ENCODE peak calls at places on chromosomes 3 and 15, in seven cellular contexts. Y is left lung, X is left ventricle myocardium inferior, J is osteoblast, V is heart left ventricle, W is Caco-2, B is fibroblast of lung. F is an unnamed sample. For H3K4me1 and H3K36me3, the result is how much of the 10 kb centered on the place peaks cover.

GRCh38 chr15:92819312-92820232 is 80.6 kb upstream of the CHD2 start:
- DNase-seq in Y (no peak), X (no peak), J (peak), V (no peak), W (no peak), B (no peak), F (peak)

GRCh38 chr3:77407454-77407853 is 367.6 kb downstream of the ROBO2 start:
- DNase-seq in Y (no peak), X (no peak), J (no peak), V (no peak), W (no peak), B (no peak), F (no peak)

GRCh38 chr15:39587910-39588530 is 7.1 kb downstream of the THBS1 start:
- DNase-seq in Y (no peak), X (no peak), J (no peak), V (no peak), W (no peak), B (peak), F (no peak)

GRCh38 chr3:113615976-113616375 is 80.5 kb downstream of the USF3 start:
- DNase-seq in Y (no peak), X (peak), J (no peak), V (peak), W (no peak), B (peak), F (no peak)

GRCh38 chr15:48253186-48253585 is 47.1 kb downstream of the SLC12A1 start:
- DNase-seq in Y (no peak), X (no peak), J (no peak), V (no peak), W (no peak), B (no peak), F (no peak)

GRCh38 chr3:172604895-172605646 is 81.8 kb upstream of the TNFSF10 start:
- DNase-seq in Y (no peak), X (no peak), J (no peak), V (no peak), W (no peak), B (no peak), F (no peak)

GRCh38 chr15:93983501-93983900 is 247.9 kb upstream of the MCTP2 start:
- DNase-seq in Y (no peak), X (no peak), J (no peak), V (peak), W (no peak), B (no peak), F (no peak)

GRCh38 chr15:73876779-73877178 is 3.4 kb downstream of the TBC1D21 start:
- DNase-seq in Y (no peak), X (no peak), J (no peak), V (no peak), W (peak), B (no peak), F (no peak)

GRCh38 chr15:63559753-63560152 is 37.4 kb upstream of the FBXL22 start:
- DNase-seq in Y (no peak), X (no peak), J (no peak), V (no peak), W (no peak), B (no peak), F (no peak)

GRCh38 chr15:59303641-59304433 is 68.8 kb downstream of the MYO1E start:
- DNase-seq in Y (no peak), X (no peak), J (no peak), V (no peak), W (no peak), B (peak), F (no peak)

GRCh38 chr15:78308422-78309021 is 9.1 kb upstream of the SKIC8 start:
- DNase-seq in Y (peak), X (peak), J (peak), V (peak), W (peak), B (peak), F (peak)

GRCh38 chr3:194203482-194204035 is 67.6 kb downstream of the HES1 start:
- DNase-seq in Y (no peak), X (no peak), J (peak), V (no peak), W (no peak), B (no peak), F (no peak)

GRCh38 chr15:57384816-57385215 is 8.5 kb downstream of the CGNL1 start:
- DNase-seq in Y (no peak), X (no peak), J (peak), V (no peak), W (no peak), B (peak), F (no peak)

GRCh38 chr3:117045143-117045542 is 335.6 kb downstream of the TUSC7 start:
- DNase-seq in Y (no peak), X (no peak), J (no peak), V (peak), W (peak), B (no peak), F (peak)

GRCh38 chr3:52520716-52521487 is 12.8 kb downstream of the NT5DC2 start:
- DNase-seq in Y (peak), X (no peak), J (peak), V (no peak), W (no peak), B (no peak), F (no peak)

GRCh38 chr15:84953136-84953535 is 28.5 kb upstream of the PDE8A start:
- DNase-seq in Y (no peak), X (no peak), J (no peak), V (peak), W (no peak), B (peak), F (no peak)

GRCh38 chr3:129429597-129429996 is 1.2 kb upstream of the EFCAB12 start:
- DNase-seq in Y (no peak), X (no peak), J (no peak), V (no peak), W (no peak), B (no peak), F (no peak)

GRCh38 chr3:147419731-147420360 is 10.7 kb downstream of the ZIC1 start:
- DNase-seq in Y (no peak), X (no peak), J (no peak), V (no peak), W (no peak), B (no peak), F (no peak)

GRCh38 chr15:44010114-44010513 is 183.3 kb downstream of the WDR76 start:
- DNase-seq in Y (no peak), X (no peak), J (peak), V (no peak), W (no peak), B (peak), F (no peak)

GRCh38 chr3:185764168-185764988 is 60.5 kb downstream of the IGF2BP2 start:
- DNase-seq in Y (no peak), X (no peak), J (no peak), V (no peak), W (no peak), B (peak), F (no peak)

GRCh38 chr15:74808073-74808839 is 4.4 kb upstream of the LMAN1L start:
- DNase-seq in Y (peak), X (no peak), J (peak), V (peak), W (no peak), B (peak), F (no peak)

GRCh38 chr15:66966256-66966655 is 99.1 kb upstream of the SMAD3 start:
- DNase-seq in Y (no peak), X (no peak), J (no peak), V (no peak), W (no peak), B (no peak), F (no peak)

GRCh38 chr3:182794455-182794773 is 1.1 kb downstream of the ATP11B start:
- DNase-seq in Y (no peak), X (no peak), J (no peak), V (no peak), W (no peak), B (no peak), F (no peak)

GRCh38 chr3:13842226-13842625 is 37.6 kb downstream of the WNT7A start:
- DNase-seq in Y (no peak), X (no peak), J (no peak), V (no peak), W (no peak), B (no peak), F (no peak)

GRCh38 chr3:34626699-34627098 is 828.3 kb downstream of the PDCD6IP start:
- DNase-seq in Y (no peak), X (no peak), J (no peak), V (no peak), W (no peak), B (no peak), F (no peak)
- TF ChIP-seq CTCF in Y (no peak), X (no peak), J (no peak), V (no peak), W (no peak), B (no peak), F (no peak)

DNA sequence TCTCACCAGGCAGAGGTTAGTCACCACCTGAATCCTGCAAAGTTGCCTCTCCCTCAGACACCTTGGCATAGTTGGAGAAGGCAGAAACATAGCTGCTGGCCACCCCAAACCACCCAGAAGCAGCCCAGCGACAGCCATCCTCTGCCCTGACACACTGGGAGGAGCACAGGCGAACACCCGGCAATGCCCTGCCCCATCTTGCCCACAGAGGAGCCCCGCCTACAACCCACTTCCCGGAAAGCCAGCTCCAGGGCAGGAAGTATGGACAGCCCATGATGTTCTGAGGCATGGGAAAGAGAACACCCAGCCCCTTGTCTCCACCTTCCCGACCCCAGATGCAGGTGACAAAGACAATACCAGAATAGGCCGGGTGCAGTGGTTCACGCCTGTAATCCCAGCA is 12.6 kb upstream of the SHISA5 start:
- DNase-seq in Y (no peak), X (no peak), J (no peak), V (no peak), W (no peak), B (no peak), F (no peak)
- H3K4me1 ChIP-seq in Y (under half), X (under half), J (under half), V (under half), W (under half), B (under half), F (under half)

GRCh38 chr3:111890051-111890580 is 31.1 kb downstream of the PHLDB2 start:
- DNase-seq in Y (no peak), X (no peak), J (no peak), V (no peak), W (no peak), B (no peak), F (no peak)
- H3K36me3 ChIP-seq in Y (under half), X (under half), J (under half), V (under half), W (under half), B (under half), F (under half)

GRCh38 chr15:55564347-55565145 is 23.6 kb downstream of the PYGO1 start:
- DNase-seq in Y (no peak), X (no peak), J (no peak), V (no peak), W (no peak), B (no peak), F (no peak)
- TF ChIP-seq CTCF in Y (no peak), X (no peak), J (no peak), V (no peak), W (no peak), B (peak), F (peak)

GRCh38 chr3:152377184-152377570 is 108.4 kb downstream of the MBNL1 start:
- DNase-seq in Y (no peak), X (no peak), J (no peak), V (no peak), W (no peak), B (no peak), F (no peak)

GRCh38 chr3:152375546-152375945 is 106.8 kb downstream of the MBNL1 start:
- DNase-seq in Y (no peak), X (no peak), J (no peak), V (no peak), W (no peak), B (peak), F (no peak)

GRCh38 chr3:152379415-152380042 is 110.8 kb downstream of the MBNL1 start:
- DNase-seq in Y (no peak), X (no peak), J (peak), V (no peak), W (no peak), B (no peak), F (no peak)

GRCh38 chr3:152374260-152374990 is 105.7 kb downstream of the MBNL1 start:
- DNase-seq in Y (no peak), X (no peak), J (peak), V (no peak), W (no peak), B (no peak), F (no peak)

GRCh38 chr3:152376351-152377183 is 107.8 kb downstream of the MBNL1 start:
- DNase-seq in Y (no peak), X (no peak), J (peak), V (no peak), W (no peak), B (peak), F (no peak)
- H3K4me1 ChIP-seq in Y (half or more), X (half or more), J (half or more), V (under half), W (under half), B (under half), F (under half)

DNA sequence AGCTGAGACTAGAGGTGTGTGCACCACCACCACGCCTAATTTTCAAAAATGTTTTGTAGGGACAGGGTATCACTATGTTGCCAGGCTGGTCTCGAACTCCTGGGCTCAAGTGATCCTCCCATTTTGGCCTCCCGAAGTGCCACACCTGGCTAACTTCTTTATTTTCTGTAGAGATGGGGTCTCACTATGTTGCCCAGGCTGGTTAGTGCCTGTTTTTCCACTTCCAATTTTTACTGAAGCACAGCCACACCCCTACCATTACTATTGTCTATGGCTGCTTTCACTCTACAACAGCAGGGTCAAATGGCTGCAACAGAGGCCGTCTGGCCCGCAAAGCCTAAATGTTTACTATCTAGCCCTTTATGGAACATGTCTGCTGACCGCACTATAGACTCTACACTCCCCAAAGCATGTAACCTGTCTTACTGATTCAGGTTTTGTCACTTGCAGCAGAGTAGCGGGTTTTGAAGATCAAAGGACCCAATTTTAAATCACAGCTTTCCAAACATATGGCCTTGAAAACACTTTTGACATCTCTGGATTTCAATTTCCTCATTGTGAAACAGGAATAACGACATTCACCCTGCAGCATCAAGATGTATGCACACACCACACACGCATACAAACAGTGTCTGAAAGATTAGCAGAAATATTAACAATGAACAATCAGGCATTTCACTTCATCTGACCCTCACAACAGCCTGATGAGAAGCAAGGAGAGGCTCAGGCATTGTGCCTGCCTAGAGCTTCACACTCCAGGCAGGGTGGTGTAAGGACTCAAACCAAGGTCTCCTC is 46.1 kb downstream of the SCAP start:
- DNase-seq in Y (no peak), X (no peak), J (peak), V (no peak), W (no peak), B (no peak), F (no peak)
- H3K36me3 ChIP-seq in Y (half or more), X (half or more), J (under half), V (half or more), W (under half), B (under half), F (under half)